ENCODE peak calls at places on chromosomes 13 and 19, in seven cellular contexts. Y, X, N, H, E, K and G are unnamed samples.

GRCh38 chr13:112814905-112815585 is 125.2 kb downstream of the ATP11A start:
- DNase-seq in Y (no peak), X (no peak), N (no peak), H (peak), E (no peak), K (peak), G (peak)

GRCh38 chr19:14155371-14155770 is 19.0 kb upstream of the ASF1B start:
- DNase-seq in Y (no peak), X (no peak), N (no peak), H (no peak), E (no peak), K (no peak), G (no peak)

GRCh38 chr13:23707674-23708073 is 137.5 kb downstream of the TNFRSF19 start:
- DNase-seq in Y (no peak), X (no peak), N (no peak), H (peak), E (no peak), K (peak), G (no peak)

GRCh38 chr13:39676315-39676876 is 20.9 kb downstream of the COG6 start:
- DNase-seq in Y (peak), X (peak), N (no peak), H (no peak), E (no peak), K (peak), G (no peak)

GRCh38 chr13:114166381-114167131 is 12.5 kb upstream of the CFAP97D2 start:
- DNase-seq in Y (no peak), X (no peak), N (peak), H (no peak), E (no peak), K (no peak), G (no peak)

GRCh38 chr13:92460479-92460878 is 766.1 kb upstream of the GPC6 start:
- DNase-seq in Y (peak), X (no peak), N (no peak), H (peak), E (no peak), K (no peak), G (no peak)

GRCh38 chr13:91567485-91568207 is 169.2 kb downstream of the GPC5 start:
- DNase-seq in Y (no peak), X (no peak), N (no peak), H (no peak), E (no peak), K (no peak), G (no peak)

GRCh38 chr13:86051134-86052103 is 252.2 kb upstream of the SLITRK6 start:
- DNase-seq in Y (peak), X (no peak), N (peak), H (peak), E (no peak), K (peak), G (no peak)

GRCh38 chr19:38726761-38727301 is 17.4 kb downstream of the CAPN12 start:
- DNase-seq in Y (no peak), X (no peak), N (no peak), H (no peak), E (no peak), K (no peak), G (no peak)

GRCh38 chr19:35521124-35521743 is 6.9 kb downstream of the SBSN start:
- DNase-seq in Y (no peak), X (no peak), N (no peak), H (no peak), E (no peak), K (no peak), G (no peak)

GRCh38 chr13:41029629-41030028 is 10.5 kb upstream of the ELF1 start:
- DNase-seq in Y (no peak), X (no peak), N (no peak), H (peak), E (no peak), K (peak), G (no peak)

GRCh38 chr13:23323946-23324709 is 109.4 kb downstream of the SACS start:
- DNase-seq in Y (no peak), X (no peak), N (no peak), H (no peak), E (no peak), K (no peak), G (no peak)

GRCh38 chr19:4587527-4587926 is 28.0 kb upstream of the SEMA6B start:
- DNase-seq in Y (no peak), X (no peak), N (no peak), H (no peak), E (no peak), K (no peak), G (no peak)

GRCh38 chr13:74203576-74203975 is 69.4 kb upstream of the KLF12 start:
- DNase-seq in Y (no peak), X (no peak), N (no peak), H (peak), E (no peak), K (no peak), G (no peak)

GRCh38 chr13:105908581-105908980 is 626.9 kb downstream of the EFNB2 start:
- DNase-seq in Y (no peak), X (no peak), N (no peak), H (peak), E (no peak), K (peak), G (no peak)

GRCh38 chr13:65594255-65594654 is 1635.9 kb downstream of the PCDH9 start:
- DNase-seq in Y (no peak), X (no peak), N (no peak), H (no peak), E (no peak), K (peak), G (no peak)

GRCh38 chr19:6278740-6279619 is 795 bp downstream of the MLLT1 start:
- DNase-seq in Y (no peak), X (no peak), N (no peak), H (no peak), E (no peak), K (no peak), G (no peak)

GRCh38 chr19:10603084-10603872 is 16.2 kb upstream of the AP1M2 start:
- DNase-seq in Y (no peak), X (peak), N (no peak), H (no peak), E (no peak), K (peak), G (peak)

GRCh38 chr19:44851427-44851826 is 5.3 kb downstream of the NECTIN2 start:
- DNase-seq in Y (no peak), X (no peak), N (no peak), H (no peak), E (no peak), K (no peak), G (no peak)

GRCh38 chr13:112325941-112326645 is 50.1 kb upstream of the SPACA7 start:
- DNase-seq in Y (no peak), X (no peak), N (no peak), H (peak), E (no peak), K (no peak), G (no peak)

GRCh38 chr13:100674363-100674847 is at the start of gene TMTC4:
- DNase-seq in Y (no peak), X (no peak), N (no peak), H (peak), E (no peak), K (no peak), G (no peak)

GRCh38 chr19:48718711-48719231 is 754 bp downstream of the MAMSTR start:
- DNase-seq in Y (no peak), X (no peak), N (no peak), H (no peak), E (no peak), K (no peak), G (no peak)

GRCh38 chr19:30107351-30107750 is 165.3 kb downstream of the URI1 start:
- DNase-seq in Y (no peak), X (no peak), N (no peak), H (no peak), E (no peak), K (no peak), G (no peak)

GRCh38 chr13:76049397-76049746 is 413.2 kb downstream of the LMO7 start:
- DNase-seq in Y (no peak), X (no peak), N (no peak), H (no peak), E (no peak), K (no peak), G (no peak)

GRCh38 chr13:24506698-24507335 is 5.8 kb downstream of the PARP4 start:
- DNase-seq in Y (no peak), X (no peak), N (no peak), H (no peak), E (no peak), K (no peak), G (no peak)

GRCh38 chr13:42707596-42707995 is 73.8 kb upstream of the FAM216B start:
- DNase-seq in Y (no peak), X (no peak), N (no peak), H (peak), E (no peak), K (peak), G (no peak)

GRCh38 chr13:109412232-109412935 is 374.0 kb downstream of the IRS2 start:
- DNase-seq in Y (peak), X (no peak), N (no peak), H (no peak), E (no peak), K (peak), G (no peak)

GRCh38 chr19:3095375-3096191 is 1.4 kb downstream of the GNA11 start:
- DNase-seq in Y (no peak), X (peak), N (no peak), H (no peak), E (no peak), K (peak), G (peak)

GRCh38 chr13:84870190-84870589 is 929.0 kb downstream of the SLITRK6 start:
- DNase-seq in Y (no peak), X (no peak), N (no peak), H (peak), E (no peak), K (peak), G (no peak)

GRCh38 chr13:53189162-53189561 is 160.5 kb downstream of the OLFM4 start:
- DNase-seq in Y (no peak), X (no peak), N (no peak), H (no peak), E (no peak), K (no peak), G (no peak)

GRCh38 chr13:98664047-98664446 is 87.1 kb upstream of the STK24 start:
- DNase-seq in Y (no peak), X (no peak), N (no peak), H (peak), E (peak), K (peak), G (no peak)

GRCh38 chr19:17117250-17117789 is 41.7 kb downstream of the MYO9B start:
- DNase-seq in Y (no peak), X (no peak), N (no peak), H (no peak), E (no peak), K (no peak), G (no peak)

GRCh38 chr19:57241181-57241580 is 749 bp downstream of the ZNF805 start:
- DNase-seq in Y (no peak), X (no peak), N (no peak), H (no peak), E (no peak), K (peak), G (no peak)

GRCh38 chr19:1046836-1047695 is 7.2 kb downstream of the ABCA7 start:
- DNase-seq in Y (no peak), X (no peak), N (no peak), H (no peak), E (no peak), K (no peak), G (no peak)

GRCh38 chr19:2289714-2290435 is 7.9 kb upstream of the PEAK3 start:
- DNase-seq in Y (no peak), X (peak), N (no peak), H (no peak), E (no peak), K (peak), G (no peak)